ENCODE peak calls at places on chromosome 19, in four cellular contexts. One of them, this sample, is unnamed.

GRCh38 chr19:28184997-28185396 is 1028.0 kb downstream of the UQCRFS1 start:
- DNase-seq in astrocyte of the hippocampus: peak
- DNase-seq in ascending aorta: no peak
- DNase-seq in amygdala: no peak
- DNase-seq in this sample: no peak

GRCh38 chr19:6551607-6552450 is 21.0 kb downstream of the TNFSF9 start:
- DNase-seq in ascending aorta: no peak
- DNase-seq in amygdala: no peak
- DNase-seq in astrocyte of the hippocampus: no peak
- DNase-seq in this sample: no peak

GRCh38 chr19:46372901-46373572 is 26.1 kb downstream of the PPP5C start:
- DNase-seq in astrocyte of the hippocampus: peak
- DNase-seq in ascending aorta: peak
- DNase-seq in amygdala: no peak
- DNase-seq in this sample: no peak

GRCh38 chr19:44607049-44607448 is 6.3 kb upstream of the IGSF23 start:
- DNase-seq in ascending aorta: no peak
- DNase-seq in astrocyte of the hippocampus: no peak
- DNase-seq in amygdala: no peak
- DNase-seq in this sample: no peak

GRCh38 chr19:32165750-32166149 is 179.7 kb upstream of the ZNF507 start:
- DNase-seq in ascending aorta: no peak
- DNase-seq in astrocyte of the hippocampus: no peak
- DNase-seq in amygdala: no peak
- DNase-seq in this sample: no peak

GRCh38 chr19:4120531-4120930 is 3.4 kb downstream of the MAP2K2 start:
- DNase-seq in ascending aorta: no peak
- DNase-seq in amygdala: no peak
- DNase-seq in astrocyte of the hippocampus: peak
- DNase-seq in this sample: no peak

GRCh38 chr19:13156968-13157882 is 7.0 kb downstream of the IER2 start:
- DNase-seq in ascending aorta: no peak
- DNase-seq in amygdala: no peak
- DNase-seq in astrocyte of the hippocampus: no peak
- DNase-seq in this sample: no peak

GRCh38 chr19:55443045-55443823 is at the start of gene SHISA7:
- DNase-seq in ascending aorta: no peak
- DNase-seq in amygdala: no peak
- DNase-seq in astrocyte of the hippocampus: no peak
- DNase-seq in this sample: no peak

GRCh38 chr19:4130635-4131438 is 6.9 kb upstream of the MAP2K2 start:
- DNase-seq in astrocyte of the hippocampus: peak
- DNase-seq in amygdala: no peak
- DNase-seq in ascending aorta: no peak
- DNase-seq in this sample: no peak

GRCh38 chr19:23318143-23318542 is 67.9 kb upstream of the ZNF724 start:
- DNase-seq in ascending aorta: no peak
- DNase-seq in astrocyte of the hippocampus: no peak
- DNase-seq in amygdala: no peak
- DNase-seq in this sample: no peak

GRCh38 chr19:3710265-3710812 is 2.2 kb downstream of the TJP3 start:
- DNase-seq in amygdala: no peak
- DNase-seq in astrocyte of the hippocampus: peak
- DNase-seq in ascending aorta: peak
- DNase-seq in this sample: no peak

GRCh38 chr19:5189318-5189607 is 151.3 kb downstream of the PTPRS start:
- DNase-seq in astrocyte of the hippocampus: no peak
- DNase-seq in ascending aorta: no peak
- DNase-seq in amygdala: no peak
- DNase-seq in this sample: no peak

GRCh38 chr19:12140545-12141404 is 625 bp upstream of the ZNF20 start:
- DNase-seq in amygdala: peak
- DNase-seq in ascending aorta: peak
- DNase-seq in astrocyte of the hippocampus: peak
- DNase-seq in this sample: peak

This sample was measured in thoracic aorta.